ENCODE peak calls at places on chromosomes 1 and 21, in four cellular contexts. One of them, this sample, is unnamed.

GRCh38 chr1:160646711-160647328 is at the start of gene SLAMF1:
- DNase-seq in WTC11: no peak
- DNase-seq in K562: no peak
- DNase-seq in GM12878: peak
- DNase-seq in this sample: no peak

GRCh38 chr1:234772345-234773147 is 162.6 kb upstream of the IRF2BP2 start:
- DNase-seq in WTC11: no peak
- DNase-seq in K562: peak
- DNase-seq in GM12878: peak
- DNase-seq in this sample: peak

GRCh38 chr1:236502579-236502971 is 21.2 kb upstream of the LGALS8 start:
- DNase-seq in WTC11: no peak
- DNase-seq in K562: no peak
- DNase-seq in GM12878: no peak
- DNase-seq in this sample: peak

GRCh38 chr21:16588433-16588860 is 858.7 kb downstream of the USP25 start:
- DNase-seq in WTC11: peak
- DNase-seq in K562: no peak
- DNase-seq in GM12878: no peak
- DNase-seq in this sample: no peak

GRCh38 chr1:234584431-234584805 is 25.6 kb downstream of the IRF2BP2 start:
- DNase-seq in WTC11: no peak
- DNase-seq in K562: no peak
- DNase-seq in GM12878: no peak
- DNase-seq in this sample: no peak

GRCh38 chr1:44678626-44679025 is 4.1 kb downstream of the ARMH1 start:
- DNase-seq in WTC11: no peak
- DNase-seq in K562: no peak
- DNase-seq in GM12878: no peak
- DNase-seq in this sample: no peak

GRCh38 chr21:38807987-38808386 is 2.3 kb downstream of the ETS2 start:
- DNase-seq in WTC11: no peak
- DNase-seq in K562: no peak
- DNase-seq in GM12878: no peak
- DNase-seq in this sample: no peak

GRCh38 chr1:66416295-66416694 is 117.7 kb upstream of the SGIP1 start:
- DNase-seq in WTC11: no peak
- DNase-seq in K562: no peak
- DNase-seq in GM12878: no peak
- DNase-seq in this sample: no peak

GRCh38 chr21:28632718-28633408 is 359.8 kb downstream of the LTN1 start:
- DNase-seq in WTC11: no peak
- DNase-seq in K562: no peak
- DNase-seq in GM12878: no peak
- DNase-seq in this sample: no peak

GRCh38 chr1:63304410-63304809 is 18.0 kb upstream of the FOXD3 start:
- DNase-seq in WTC11: no peak
- DNase-seq in K562: no peak
- DNase-seq in GM12878: no peak
- DNase-seq in this sample: no peak

GRCh38 chr1:11746795-11747487 is 11.0 kb downstream of the AGTRAP start:
- DNase-seq in WTC11: no peak
- DNase-seq in K562: no peak
- DNase-seq in GM12878: no peak
- DNase-seq in this sample: no peak

DNA sequence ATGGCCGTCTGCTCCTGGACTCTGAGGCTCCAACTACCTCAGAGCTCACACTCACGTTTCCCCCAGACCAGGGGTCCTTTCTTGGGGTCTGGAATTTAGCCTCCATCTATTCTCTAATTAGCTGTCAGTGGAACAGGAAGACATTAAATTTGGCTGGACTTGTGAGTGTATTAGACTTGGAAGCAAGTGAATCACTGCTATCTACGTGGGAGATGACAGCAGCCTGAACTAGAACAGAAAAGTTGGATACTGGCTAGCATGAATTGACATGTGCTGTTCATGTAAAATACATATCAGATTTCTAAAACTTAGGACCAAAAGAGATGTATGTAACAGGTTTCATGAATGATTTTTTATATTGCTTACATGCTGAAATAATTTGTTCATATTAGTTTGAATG is 28.0 kb downstream of the TAF5L start:
- DNase-seq in WTC11: no peak
- DNase-seq in K562: no peak
- DNase-seq in GM12878: no peak
- DNase-seq in this sample: no peak
- TF ChIP-seq ETV6 in WTC11: no peak
- TF ChIP-seq ETV6 in K562: no peak
- TF ChIP-seq ETV6 in GM12878: no peak
- TF ChIP-seq ETV6 in this sample: no peak

DNA sequence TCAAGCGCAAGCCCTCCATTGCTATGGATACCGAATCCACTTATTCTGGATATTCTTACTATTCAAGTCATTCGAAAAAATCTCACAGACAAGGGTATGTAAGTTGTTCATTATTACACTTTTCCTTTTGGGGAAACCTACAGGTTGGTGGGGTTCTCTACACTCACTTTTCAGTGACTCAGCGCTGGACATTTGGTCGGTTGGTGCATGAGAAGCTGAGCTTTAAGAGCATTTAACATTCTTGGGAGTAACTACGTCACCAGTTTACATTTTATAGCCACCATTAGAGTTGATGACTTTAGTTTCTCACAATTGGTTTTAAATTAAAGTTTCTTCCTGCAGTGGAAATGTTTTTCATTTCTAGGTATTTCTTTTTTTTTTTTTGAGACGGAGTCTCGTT is 9.6 kb downstream of the VANGL1 start:
- DNase-seq in WTC11: no peak
- DNase-seq in K562: peak
- DNase-seq in GM12878: no peak
- DNase-seq in this sample: no peak
- TF ChIP-seq ETV6 in WTC11: no peak
- TF ChIP-seq ETV6 in K562: no peak
- TF ChIP-seq ETV6 in GM12878: no peak
- TF ChIP-seq ETV6 in this sample: no peak

GRCh38 chr1:35810096-35810860 is 2.5 kb downstream of the AGO4 start:
- DNase-seq in WTC11: no peak
- DNase-seq in K562: no peak
- DNase-seq in GM12878: no peak
- DNase-seq in this sample: no peak

GRCh38 chr1:35808376-35809155 is 750 bp downstream of the AGO4 start:
- DNase-seq in WTC11: peak
- DNase-seq in K562: peak
- DNase-seq in GM12878: no peak
- DNase-seq in this sample: peak

GRCh38 chr1:35809156-35810095 is 1.6 kb downstream of the AGO4 start:
- DNase-seq in WTC11: no peak
- DNase-seq in K562: no peak
- DNase-seq in GM12878: no peak
- DNase-seq in this sample: no peak

DNA sequence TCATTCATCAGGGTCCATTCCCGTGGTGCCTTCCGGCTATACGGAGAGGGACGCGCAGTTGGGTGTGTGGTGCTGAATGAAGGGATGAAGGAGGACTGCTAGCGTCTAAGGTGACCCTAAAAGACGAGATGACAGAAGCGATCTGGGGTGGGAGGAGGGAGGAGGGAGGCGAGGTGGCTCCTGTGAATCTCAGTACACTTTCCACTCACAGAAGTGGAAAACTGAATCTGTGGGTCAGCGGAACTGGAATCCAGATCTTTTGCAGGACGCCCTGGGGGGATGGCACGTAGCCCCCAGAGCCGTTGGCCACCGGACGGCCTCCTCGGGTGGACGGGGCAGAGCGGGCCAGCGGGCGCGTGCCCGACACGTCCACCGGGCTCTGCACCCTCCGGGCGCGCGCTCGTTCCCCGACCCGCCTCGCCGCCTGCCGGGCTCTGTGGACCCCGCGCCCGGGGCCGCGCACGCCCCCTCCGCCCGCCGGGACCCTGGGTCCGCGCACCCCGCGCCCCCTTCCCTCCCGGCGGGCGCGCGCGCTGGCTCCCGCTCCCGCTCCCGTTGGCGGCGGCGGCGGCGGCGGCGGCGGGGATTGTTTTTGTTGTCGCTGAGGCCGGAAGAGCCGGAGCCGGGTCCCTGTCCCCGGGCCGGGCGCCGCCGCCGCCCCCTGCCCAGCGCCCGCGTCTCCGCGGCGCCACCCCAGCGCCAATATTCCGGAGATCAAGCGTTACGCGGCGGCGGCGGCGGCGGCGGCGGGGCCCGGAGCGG is at the start of gene AGO4:
- DNase-seq in WTC11: peak
- DNase-seq in K562: peak
- DNase-seq in GM12878: no peak
- DNase-seq in this sample: peak
- TF ChIP-seq ETV6 in WTC11: no peak
- TF ChIP-seq ETV6 in K562: no peak
- TF ChIP-seq ETV6 in GM12878: no peak
- TF ChIP-seq ETV6 in this sample: no peak

GRCh38 chr1:203536575-203536974 is 42.6 kb downstream of the OPTC start:
- DNase-seq in WTC11: no peak
- DNase-seq in K562: no peak
- DNase-seq in GM12878: no peak
- DNase-seq in this sample: no peak
- TF ChIP-seq ETV6 in WTC11: no peak
- TF ChIP-seq ETV6 in K562: no peak
- TF ChIP-seq ETV6 in GM12878: no peak
- TF ChIP-seq ETV6 in this sample: no peak

DNA sequence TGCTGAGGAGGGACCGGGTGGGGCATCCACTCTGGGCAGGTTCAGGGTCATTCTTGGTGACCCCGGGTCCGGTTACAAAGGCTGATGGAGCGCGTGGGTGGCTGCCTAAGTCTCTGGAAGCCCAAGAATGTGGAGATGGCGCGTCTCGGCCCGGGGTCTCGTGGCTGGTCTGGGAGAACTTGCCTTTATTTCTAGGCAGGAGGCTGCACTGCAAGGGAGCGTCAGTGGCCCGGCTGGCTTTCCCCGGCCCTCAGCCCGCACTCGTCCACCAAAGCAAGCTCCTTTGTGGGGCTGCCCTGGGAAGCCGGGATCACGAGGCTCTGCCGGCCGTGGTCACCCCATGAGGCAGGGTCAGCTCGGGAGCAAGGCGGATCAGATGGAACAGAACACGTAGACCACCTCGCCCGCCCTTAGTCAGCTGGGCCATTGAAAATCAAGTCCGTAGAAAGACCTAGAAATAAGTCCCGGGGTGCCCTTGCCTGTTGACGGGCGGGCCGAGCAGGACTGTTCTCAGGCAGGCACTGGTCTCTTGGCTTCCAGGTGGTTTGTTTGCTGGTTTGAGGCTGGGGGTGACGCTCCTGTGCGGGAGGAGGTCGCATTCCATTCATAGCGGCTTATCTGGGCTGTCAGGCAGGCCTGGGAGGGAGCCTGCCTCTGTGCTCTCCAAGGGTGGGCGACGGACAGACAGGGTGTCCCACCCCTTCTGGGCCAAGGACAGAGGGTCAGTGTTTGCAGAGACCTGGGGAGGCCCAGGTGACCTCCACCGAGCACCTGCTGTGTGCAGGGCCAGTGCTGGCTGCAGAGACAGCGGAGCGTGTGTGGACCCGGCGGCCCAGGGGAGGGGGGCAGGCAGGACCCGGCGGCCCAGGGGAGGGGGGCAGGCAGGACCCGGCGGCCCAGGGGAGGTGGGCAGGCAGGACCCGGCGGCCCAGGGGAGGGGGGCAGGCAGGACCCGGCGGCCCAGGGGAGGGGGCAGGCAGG is 25.8 kb downstream of the COL18A1 start:
- DNase-seq in WTC11: peak
- DNase-seq in K562: peak
- DNase-seq in GM12878: no peak
- DNase-seq in this sample: peak
- TF ChIP-seq ETV6 in WTC11: no peak
- TF ChIP-seq ETV6 in K562: no peak
- TF ChIP-seq ETV6 in GM12878: no peak
- TF ChIP-seq ETV6 in this sample: no peak

This sample was measured in HepG2.